ENCODE peak calls at places on chromosomes 5 and 9, in four cellular contexts. A, Q, P and Y are unnamed samples.
A peak's percentile ranks its signal among the peaks of the same experiment; 100 is the strongest.

GRCh38 chr5:96517294-96517693 is 84.2 kb upstream of the PCSK1 start:
- DNase-seq in A (no peak), Q (no peak), P (no peak), Y (no peak)

GRCh38 chr5:78518365-78519197 is 130.0 kb downstream of the LHFPL2 start:
- DNase-seq in A (peak; percentile 86), Q (no peak), P (no peak), Y (peak; percentile 71)

GRCh38 chr5:137071526-137071925 is 427.6 kb downstream of the SPOCK1 start:
- DNase-seq in A (no peak), Q (no peak), P (no peak), Y (no peak)

GRCh38 chr9:124352616-124353015 is 62.6 kb downstream of the PSMB7 start:
- DNase-seq in A (peak; percentile 51), Q (peak; percentile 17), P (no peak), Y (no peak)

GRCh38 chr9:116174347-116174746 is 20.8 kb downstream of the PAPPA start:
- DNase-seq in A (no peak), Q (no peak), P (no peak), Y (no peak)

GRCh38 chr5:128328479-128328878 is 209.6 kb downstream of the FBN2 start:
- DNase-seq in A (no peak), Q (no peak), P (no peak), Y (no peak)

GRCh38 chr9:121685795-121686377 is 34.5 kb downstream of the DAB2IP start:
- DNase-seq in A (no peak), Q (no peak), P (no peak), Y (no peak)

GRCh38 chr9:34990908-34991832 is 1.6 kb downstream of the DNAJB5 start:
- DNase-seq in A (no peak), Q (peak; percentile 60), P (no peak), Y (no peak)

GRCh38 chr5:124790261-124790894 is 43.9 kb upstream of the ZNF608 start:
- DNase-seq in A (no peak), Q (no peak), P (no peak), Y (no peak)

GRCh38 chr5:39501403-39501802 is 76.6 kb upstream of the DAB2 start:
- DNase-seq in A (peak; percentile 81), Q (no peak), P (peak; percentile 37), Y (no peak)

GRCh38 chr9:113598883-113599282 is 135.4 kb downstream of the RGS3 start:
- DNase-seq in A (no peak), Q (no peak), P (no peak), Y (no peak)

GRCh38 chr5:172856336-172856735 is 22.3 kb downstream of the ERGIC1 start:
- DNase-seq in A (no peak), Q (no peak), P (no peak), Y (no peak)

GRCh38 chr9:95552814-95553546 is 36.2 kb upstream of the PTCH1 start:
- DNase-seq in A (no peak), Q (no peak), P (peak; percentile 14), Y (no peak)

GRCh38 chr9:91427873-91428272 is 4.2 kb upstream of the NFIL3 start:
- DNase-seq in A (no peak), Q (no peak), P (no peak), Y (no peak)

GRCh38 chr5:176365663-176366574 is 632 bp downstream of the ARL10 start:
- DNase-seq in A (peak; percentile 74), Q (no peak), P (peak; percentile 67), Y (peak; percentile 32)

GRCh38 chr5:89827388-89827787 is 582.2 kb downstream of the CETN3 start:
- DNase-seq in A (no peak), Q (no peak), P (no peak), Y (no peak)

GRCh38 chr5:98927988-98928801 is 612 bp downstream of the CHD1 start:
- DNase-seq in A (peak; percentile 88), Q (peak; percentile 88), P (peak; percentile 72), Y (peak; percentile 71)

GRCh38 chr5:174552428-174552827 is 172.0 kb upstream of the MSX2 start:
- DNase-seq in A (no peak), Q (no peak), P (no peak), Y (no peak)

GRCh38 chr5:133112026-133112660 is 60.3 kb downstream of the HSPA4 start:
- DNase-seq in A (no peak), Q (no peak), P (no peak), Y (no peak)

GRCh38 chr5:63495225-63495624 is 467.0 kb downstream of the HTR1A start:
- DNase-seq in A (no peak), Q (no peak), P (no peak), Y (no peak)

GRCh38 chr9:93911871-93912554 is 43.1 kb downstream of the BARX1 start:
- DNase-seq in A (no peak), Q (no peak), P (no peak), Y (no peak)

GRCh38 chr9:106697799-106698591 is 165.0 kb upstream of the ZNF462 start:
- DNase-seq in A (peak; percentile 91), Q (peak; percentile 72), P (peak; percentile 53), Y (peak; percentile 39)

GRCh38 chr9:72788966-72789365 is 163.9 kb downstream of the ALDH1A1 start:
- DNase-seq in A (no peak), Q (no peak), P (no peak), Y (no peak)

GRCh38 chr5:68465133-68465532 is 249.6 kb downstream of the PIK3R1 start:
- DNase-seq in A (no peak), Q (no peak), P (no peak), Y (no peak)

GRCh38 chr9:27349681-27350080 is 52.7 kb upstream of the EQTN start:
- DNase-seq in A (no peak), Q (no peak), P (no peak), Y (no peak)

GRCh38 chr5:131328536-131329186 is 64.8 kb downstream of the CDC42SE2 start:
- DNase-seq in A (no peak), Q (no peak), P (no peak), Y (no peak)

GRCh38 chr9:117672397-117672796 is 31.8 kb upstream of the TLR4 start:
- DNase-seq in A (no peak), Q (no peak), P (no peak), Y (no peak)

GRCh38 chr5:53749611-53750010 is 189.2 kb downstream of the NDUFS4 start:
- DNase-seq in A (no peak), Q (no peak), P (no peak), Y (no peak)

GRCh38 chr5:73330613-73331012 is 118.0 kb downstream of the FOXD1 start:
- DNase-seq in A (no peak), Q (no peak), P (no peak), Y (no peak)

GRCh38 chr5:71836084-71836483 is 117.0 kb downstream of the CARTPT start:
- DNase-seq in A (no peak), Q (no peak), P (no peak), Y (no peak)

DNA sequence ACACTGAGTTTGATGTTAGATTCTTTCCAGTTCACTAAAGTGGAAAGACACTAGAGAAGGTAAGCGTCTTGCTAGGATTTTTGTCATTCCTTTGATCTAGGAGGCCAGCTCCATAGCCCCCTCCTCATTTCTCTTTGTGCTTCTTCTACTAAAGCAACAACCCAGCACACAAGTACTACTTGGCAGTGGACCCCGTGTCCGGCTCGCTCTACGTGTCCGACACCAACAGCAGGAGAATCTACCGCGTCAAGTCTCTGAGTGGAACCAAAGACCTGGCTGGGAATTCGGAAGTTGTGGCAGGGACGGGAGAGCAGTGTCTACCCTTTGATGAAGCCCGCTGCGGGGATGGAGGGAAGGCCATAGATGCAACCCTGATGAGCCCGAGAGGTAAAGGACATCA is 76.6 kb upstream of the WWC1 start:
- DNase-seq in A (no peak), Q (no peak), P (no peak), Y (no peak)
- H3K27me3 ChIP-seq in A (no peaks in the 10 kb centered on the region), Q (no peaks in the 10 kb centered on the region), P (no peaks in the 10 kb centered on the region), Y (no peaks in the 10 kb centered on the region)

GRCh38 chr9:129802833-129803678 is at the start of gene TOR1B:
- DNase-seq in A (peak; percentile 97), Q (peak; percentile 96), P (peak; percentile 90), Y (peak; percentile 96)
- TF ChIP-seq EP300 in A (no peak), Q (no peak), P (no peak), Y (no peak)

GRCh38 chr5:1366514-1366913 is 21.6 kb upstream of the CLPTM1L start:
- DNase-seq in A (no peak), Q (no peak), P (no peak), Y (no peak)

GRCh38 chr5:1362242-1363015 is 17.5 kb upstream of the CLPTM1L start:
- DNase-seq in A (no peak), Q (no peak), P (no peak), Y (no peak)

GRCh38 chr5:1363160-1363559 is 18.3 kb upstream of the CLPTM1L start:
- DNase-seq in A (no peak), Q (no peak), P (no peak), Y (no peak)

GRCh38 chr5:1363581-1363980 is 18.7 kb upstream of the CLPTM1L start:
- DNase-seq in A (no peak), Q (no peak), P (no peak), Y (no peak)

DNA sequence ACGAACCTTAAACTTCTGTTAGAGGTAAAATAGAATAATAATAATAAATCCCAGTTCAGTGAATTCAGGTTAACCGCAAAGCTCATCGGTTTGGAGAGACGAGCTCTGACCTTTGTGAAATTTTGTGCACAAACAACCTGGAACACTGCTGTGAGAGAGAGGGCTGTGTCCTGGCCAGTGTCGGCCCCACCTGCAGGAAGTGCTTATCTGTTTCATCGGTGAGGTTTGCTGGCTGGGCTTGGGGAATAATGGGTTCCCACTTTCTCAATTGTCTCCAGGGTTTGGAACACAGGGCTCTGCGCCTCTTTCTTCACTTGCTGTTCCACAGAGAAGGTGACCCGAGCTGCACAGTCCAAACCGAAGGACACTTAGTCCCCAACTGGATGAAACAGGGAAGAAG is 19.3 kb upstream of the CLPTM1L start:
- DNase-seq in A (no peak), Q (no peak), P (no peak), Y (no peak)
- H3K27me3 ChIP-seq in A (no peaks in the 10 kb centered on the region), Q (peaks cover 56% of the 10 kb centered on the region), P (no peaks in the 10 kb centered on the region), Y (peaks cover 40% of the 10 kb centered on the region)

DNA sequence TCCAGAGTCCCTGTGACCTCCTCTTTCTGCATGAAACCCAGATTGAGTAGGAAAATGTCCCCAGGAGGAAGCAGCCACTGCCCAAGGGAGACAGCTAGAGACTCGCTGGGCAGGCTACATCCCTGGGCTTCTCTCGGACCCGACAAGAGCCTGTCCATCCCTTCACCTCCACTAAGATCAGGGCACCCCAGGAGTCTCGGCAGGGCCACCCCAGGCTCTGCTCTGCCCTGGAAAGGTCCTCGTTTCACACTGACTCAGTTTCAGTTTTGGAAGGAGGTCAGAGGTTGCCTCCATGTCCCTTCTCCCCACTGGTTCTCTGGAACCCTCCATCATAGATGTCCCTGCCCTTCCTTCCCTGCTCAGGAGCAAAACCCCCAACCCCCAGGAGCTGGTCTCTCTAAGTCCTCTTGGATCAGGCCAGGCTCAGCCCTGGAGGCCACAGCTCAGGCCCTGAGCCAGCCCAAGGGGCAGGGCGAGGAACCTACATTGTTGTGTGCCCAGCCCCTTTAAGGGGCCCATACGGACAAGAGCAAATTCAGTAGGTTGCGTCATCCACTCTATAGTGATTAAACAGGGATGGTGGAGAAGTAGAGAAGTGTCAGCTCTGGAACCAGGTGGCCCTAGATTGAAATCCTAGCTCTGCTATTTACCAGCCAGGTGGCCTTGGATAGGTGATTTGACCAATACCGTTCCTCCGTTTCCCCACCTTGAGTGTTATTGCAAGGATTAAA is 37.4 kb downstream of the C9orf50 start:
- DNase-seq in A (no peak), Q (peak; percentile 55), P (no peak), Y (no peak)
- TF ChIP-seq EP300 in A (no peak), Q (no peak), P (no peak), Y (no peak)

DNA sequence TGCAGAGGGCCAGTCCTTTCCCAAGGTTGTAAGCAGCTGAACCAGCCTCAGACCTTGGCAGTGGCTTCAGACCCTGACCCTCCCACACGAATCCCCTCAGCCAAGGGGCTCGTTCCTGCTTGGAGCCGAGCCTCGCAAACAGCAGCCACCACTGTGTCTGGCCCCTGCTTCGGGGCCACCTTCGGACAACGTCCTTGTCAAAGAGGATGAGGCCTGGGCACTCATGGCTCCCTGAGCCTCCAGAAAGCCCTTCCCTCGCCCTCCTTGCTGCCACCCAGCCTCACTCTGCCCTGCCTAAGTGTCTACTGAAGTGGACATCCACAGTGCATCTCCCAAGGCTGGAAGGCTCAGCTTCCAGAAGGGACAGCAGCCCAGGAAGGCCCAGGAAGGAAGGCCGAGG is 161.7 kb downstream of the OLFM1 start:
- DNase-seq in A (peak; percentile 45), Q (no peak), P (no peak), Y (no peak)
- H3K27me3 ChIP-seq in A (no peaks in the 10 kb centered on the region), Q (peaks cover 76% of the 10 kb centered on the region), P (no peaks in the 10 kb centered on the region), Y (peaks cover 11% of the 10 kb centered on the region)